ENCODE peak calls at places on chromosomes 3 and 15, in four cellular contexts. Z, P, B and W are unnamed samples.

GRCh38 chr3:59555593-59556315 is 505.9 kb upstream of the CFAP20DC start:
- DNase-seq in Z (no peak), P (no peak), B (no peak), W (no peak)

GRCh38 chr3:13612829-13613228 is 63.9 kb downstream of the FBLN2 start:
- DNase-seq in Z (no peak), P (no peak), B (no peak), W (no peak)

GRCh38 chr15:41972341-41973237 is at the start of gene EHD4:
- DNase-seq in Z (peak), P (peak), B (peak), W (peak)

GRCh38 chr15:91915576-91915975 is 62.1 kb downstream of the SLCO3A1 start:
- DNase-seq in Z (no peak), P (no peak), B (no peak), W (no peak)

GRCh38 chr3:128878556-128879124 is 780 bp upstream of the ACAD9 start:
- DNase-seq in Z (peak), P (no peak), B (no peak), W (no peak)

GRCh38 chr15:48046813-48047483 is 73.8 kb upstream of the SLC24A5 start:
- DNase-seq in Z (no peak), P (no peak), B (no peak), W (no peak)

GRCh38 chr3:125028657-125029056 is 27.1 kb downstream of the HEG1 start:
- DNase-seq in Z (no peak), P (no peak), B (no peak), W (no peak)

GRCh38 chr3:54278960-54279359 is 156.6 kb downstream of the CACNA2D3 start:
- DNase-seq in Z (no peak), P (no peak), B (no peak), W (no peak)

GRCh38 chr3:16587703-16588070 is 17.5 kb downstream of the DAZL start:
- DNase-seq in Z (no peak), P (no peak), B (no peak), W (no peak)

GRCh38 chr3:133276594-133276993 is 123.3 kb upstream of the BFSP2 start:
- DNase-seq in Z (no peak), P (no peak), B (no peak), W (no peak)